ENCODE peak calls at places on chromosome 7, in six cellular contexts. One of them, this sample, is unnamed.

GRCh38 chr7:37284805-37285211 is 163.9 kb downstream of the ELMO1 start:
- DNase-seq in NCI-H1092: peak; percentile 50
- DNase-seq in epithelial cell of prostate: no peak
- DNase-seq in T-helper 9 cell: peak; percentile 25
- DNase-seq in Caki2: peak; percentile 40
- DNase-seq in stimulated activated CD4-positive, alpha-beta T cell treated with anti-CD3 and anti-CD28 coated beads, Interleukin-15, amount 100 ng/mL, for 24 hours: peak; percentile 48
- DNase-seq in this sample: no peak

GRCh38 chr7:68718059-68718685 is 880.1 kb upstream of the AUTS2 start:
- DNase-seq in NCI-H1092: no peak
- DNase-seq in epithelial cell of prostate: no peak
- DNase-seq in T-helper 9 cell: no peak
- DNase-seq in Caki2: no peak
- DNase-seq in stimulated activated CD4-positive, alpha-beta T cell treated with anti-CD3 and anti-CD28 coated beads, Interleukin-15, amount 100 ng/mL, for 24 hours: no peak
- DNase-seq in this sample: no peak

GRCh38 chr7:155454183-155455112 is 3.5 kb upstream of the EN2 start:
- DNase-seq in NCI-H1092: peak; percentile 33
- DNase-seq in epithelial cell of prostate: no peak
- DNase-seq in T-helper 9 cell: no peak
- DNase-seq in Caki2: no peak
- DNase-seq in stimulated activated CD4-positive, alpha-beta T cell treated with anti-CD3 and anti-CD28 coated beads, Interleukin-15, amount 100 ng/mL, for 24 hours: peak; percentile 10
- DNase-seq in this sample: no peak

GRCh38 chr7:140525741-140526140 is 46.4 kb upstream of the MKRN1 start:
- DNase-seq in NCI-H1092: no peak
- DNase-seq in epithelial cell of prostate: no peak
- DNase-seq in T-helper 9 cell: peak; percentile 5
- DNase-seq in Caki2: peak; percentile 22
- DNase-seq in stimulated activated CD4-positive, alpha-beta T cell treated with anti-CD3 and anti-CD28 coated beads, Interleukin-15, amount 100 ng/mL, for 24 hours: peak; percentile 58
- DNase-seq in this sample: no peak

GRCh38 chr7:76513817-76514799 is 3.8 kb downstream of the UPK3B start:
- DNase-seq in NCI-H1092: no peak
- DNase-seq in epithelial cell of prostate: no peak
- DNase-seq in T-helper 9 cell: no peak
- DNase-seq in Caki2: no peak
- DNase-seq in stimulated activated CD4-positive, alpha-beta T cell treated with anti-CD3 and anti-CD28 coated beads, Interleukin-15, amount 100 ng/mL, for 24 hours: no peak
- DNase-seq in this sample: no peak

GRCh38 chr7:35596061-35596460 is 98.9 kb downstream of the HERPUD2 start:
- DNase-seq in NCI-H1092: no peak
- DNase-seq in epithelial cell of prostate: no peak
- DNase-seq in T-helper 9 cell: no peak
- DNase-seq in Caki2: no peak
- DNase-seq in stimulated activated CD4-positive, alpha-beta T cell treated with anti-CD3 and anti-CD28 coated beads, Interleukin-15, amount 100 ng/mL, for 24 hours: no peak
- DNase-seq in this sample: no peak

GRCh38 chr7:37833107-37833817 is 15.1 kb upstream of the NME8 start:
- DNase-seq in NCI-H1092: peak; percentile 45
- DNase-seq in epithelial cell of prostate: no peak
- DNase-seq in T-helper 9 cell: peak; percentile 11
- DNase-seq in Caki2: peak; percentile 11
- DNase-seq in stimulated activated CD4-positive, alpha-beta T cell treated with anti-CD3 and anti-CD28 coated beads, Interleukin-15, amount 100 ng/mL, for 24 hours: peak; percentile 53
- DNase-seq in this sample: no peak

GRCh38 chr7:92709912-92710311 is 119.7 kb upstream of the FAM133B start:
- DNase-seq in NCI-H1092: no peak
- DNase-seq in epithelial cell of prostate: no peak
- DNase-seq in T-helper 9 cell: no peak
- DNase-seq in Caki2: no peak
- DNase-seq in stimulated activated CD4-positive, alpha-beta T cell treated with anti-CD3 and anti-CD28 coated beads, Interleukin-15, amount 100 ng/mL, for 24 hours: no peak
- DNase-seq in this sample: no peak

GRCh38 chr7:130381468-130382312 is 1.4 kb downstream of the CPA1 start:
- DNase-seq in NCI-H1092: no peak
- DNase-seq in epithelial cell of prostate: no peak
- DNase-seq in T-helper 9 cell: no peak
- DNase-seq in Caki2: no peak
- DNase-seq in stimulated activated CD4-positive, alpha-beta T cell treated with anti-CD3 and anti-CD28 coated beads, Interleukin-15, amount 100 ng/mL, for 24 hours: no peak
- DNase-seq in this sample: no peak

GRCh38 chr7:7718461-7718860 is at the start of gene RPA3:
- DNase-seq in NCI-H1092: no peak
- DNase-seq in epithelial cell of prostate: no peak
- DNase-seq in T-helper 9 cell: no peak
- DNase-seq in Caki2: no peak
- DNase-seq in stimulated activated CD4-positive, alpha-beta T cell treated with anti-CD3 and anti-CD28 coated beads, Interleukin-15, amount 100 ng/mL, for 24 hours: no peak
- DNase-seq in this sample: no peak

GRCh38 chr7:133512560-133512959 is 259.7 kb downstream of the EXOC4 start:
- DNase-seq in NCI-H1092: no peak
- DNase-seq in epithelial cell of prostate: no peak
- DNase-seq in T-helper 9 cell: no peak
- DNase-seq in Caki2: peak; percentile 67
- DNase-seq in stimulated activated CD4-positive, alpha-beta T cell treated with anti-CD3 and anti-CD28 coated beads, Interleukin-15, amount 100 ng/mL, for 24 hours: no peak
- DNase-seq in this sample: no peak